ENCODE peak calls at places on chromosomes 6 and 20, in eight cellular contexts. Y is activated T-helper 1 cell treated with anti-CD3 and anti-CD28 coated beads, Interleukin-12 subunit alpha, Interleukin-12 subunit beta, Interleukin-2, Interleukin-4 antibody, amounts not matched to agents 30 ng/mL and 10 ng/mL and 1 ng/mL, durations not matched to agents 14 hours and 24 hours and 36 hours; M is myocyte; X is psoas muscle; W is cardiac muscle cell; I is brain microvascular endothelial cell; G is GM13976; A is anterior cingulate cortex. B is an unnamed sample.

GRCh38 chr6:52535711-52536423 is 41.0 kb downstream of the TRAM2 start:
- DNase-seq in Y (no peak), M (no peak), X (no peak), W (no peak), I (no peak), G (no peak), A (no peak), B (no peak)

GRCh38 chr20:12592756-12593155 is 416.0 kb upstream of the SPTLC3 start:
- DNase-seq in Y (no peak), M (no peak), X (no peak), W (no peak), I (no peak), G (no peak), A (no peak), B (no peak)

GRCh38 chr6:136628996-136629395 is 78.8 kb upstream of the MAP7 start:
- DNase-seq in Y (no peak), M (no peak), X (no peak), W (no peak), I (peak), G (no peak), A (no peak), B (no peak)

GRCh38 chr6:170272341-170273065 is 18.4 kb downstream of the DLL1 start:
- DNase-seq in Y (no peak), M (no peak), X (no peak), W (no peak), I (no peak), G (no peak), A (no peak), B (no peak)

GRCh38 chr6:105209950-105210706 is 30.3 kb upstream of the POPDC3 start:
- DNase-seq in Y (no peak), M (peak), X (no peak), W (peak), I (peak), G (no peak), A (no peak), B (no peak)

GRCh38 chr6:33776186-33776585 is 12.7 kb downstream of the LEMD2 start:
- DNase-seq in Y (no peak), M (no peak), X (no peak), W (no peak), I (no peak), G (no peak), A (no peak), B (no peak)

GRCh38 chr6:35016417-35017221 is 124.5 kb downstream of the TCP11 start:
- DNase-seq in Y (no peak), M (peak), X (peak), W (peak), I (no peak), G (no peak), A (no peak), B (peak)

GRCh38 chr6:43953794-43954310 is 173.4 kb downstream of the MRPL14 start:
- DNase-seq in Y (no peak), M (peak), X (peak), W (peak), I (no peak), G (no peak), A (no peak), B (peak)

GRCh38 chr6:110039364-110039995 is 61.4 kb downstream of the GPR6 start:
- DNase-seq in Y (peak), M (peak), X (peak), W (peak), I (peak), G (peak), A (peak), B (peak)

GRCh38 chr6:1271071-1271763 is 40.7 kb upstream of the FOXQ1 start:
- DNase-seq in Y (no peak), M (no peak), X (no peak), W (no peak), I (no peak), G (no peak), A (no peak), B (no peak)

GRCh38 chr6:51013376-51013775 is 194.7 kb downstream of the TFAP2B start:
- DNase-seq in Y (no peak), M (no peak), X (no peak), W (no peak), I (no peak), G (no peak), A (no peak), B (no peak)

GRCh38 chr6:130962951-130963350 is 100.1 kb downstream of the EPB41L2 start:
- DNase-seq in Y (no peak), M (no peak), X (no peak), W (no peak), I (no peak), G (no peak), A (no peak), B (no peak)

GRCh38 chr6:158813032-158813431 is 6.1 kb downstream of the EZR start:
- DNase-seq in Y (no peak), M (no peak), X (no peak), W (no peak), I (no peak), G (no peak), A (no peak), B (no peak)

GRCh38 chr6:77740380-77740779 is 87.5 kb downstream of the MEI4 start:
- DNase-seq in Y (no peak), M (peak), X (no peak), W (no peak), I (no peak), G (peak), A (no peak), B (no peak)

GRCh38 chr6:152110878-152111820 is 303.7 kb downstream of the ESR1 start:
- DNase-seq in Y (no peak), M (peak), X (peak), W (no peak), I (no peak), G (no peak), A (peak), B (no peak)

GRCh38 chr6:88704980-88705379 is 258.4 kb downstream of the RNGTT start:
- DNase-seq in Y (no peak), M (no peak), X (no peak), W (no peak), I (no peak), G (no peak), A (no peak), B (no peak)

GRCh38 chr20:61850926-61851900 is 214.5 kb downstream of the TAF4 start:
- DNase-seq in Y (no peak), M (no peak), X (peak), W (peak), I (no peak), G (no peak), A (no peak), B (no peak)

GRCh38 chr6:97497713-97498331 is 214.8 kb upstream of the MMS22L start:
- DNase-seq in Y (peak), M (peak), X (peak), W (peak), I (peak), G (peak), A (peak), B (peak)

GRCh38 chr6:158016571-158017383 is 35.1 kb downstream of the SYNJ2 start:
- DNase-seq in Y (no peak), M (no peak), X (no peak), W (no peak), I (no peak), G (no peak), A (peak), B (no peak)

GRCh38 chr6:24699521-24700359 is 19.2 kb downstream of the C6orf62 start:
- DNase-seq in Y (no peak), M (no peak), X (no peak), W (no peak), I (no peak), G (no peak), A (no peak), B (no peak)

GRCh38 chr6:111367393-111368088 is 115.5 kb downstream of the REV3L start:
- DNase-seq in Y (peak), M (no peak), X (no peak), W (no peak), I (no peak), G (no peak), A (no peak), B (no peak)

GRCh38 chr6:150534514-150534913 is 65.2 kb upstream of the PLEKHG1 start:
- DNase-seq in Y (no peak), M (no peak), X (no peak), W (no peak), I (no peak), G (no peak), A (no peak), B (no peak)

GRCh38 chr6:50825375-50826036 is 6.8 kb downstream of the TFAP2B start:
- DNase-seq in Y (no peak), M (no peak), X (no peak), W (no peak), I (no peak), G (no peak), A (no peak), B (no peak)

GRCh38 chr6:132703936-132704335 is 9.9 kb downstream of the VNN1 start:
- DNase-seq in Y (no peak), M (no peak), X (no peak), W (no peak), I (no peak), G (no peak), A (no peak), B (no peak)

GRCh38 chr6:73870907-73871306 is 174.9 kb downstream of the CD109 start:
- DNase-seq in Y (no peak), M (no peak), X (no peak), W (no peak), I (no peak), G (no peak), A (no peak), B (no peak)

GRCh38 chr6:158543606-158544185 is 16.2 kb upstream of the TMEM181 start:
- DNase-seq in Y (no peak), M (no peak), X (no peak), W (no peak), I (no peak), G (no peak), A (no peak), B (peak)

GRCh38 chr20:4811661-4812181 is 90.0 kb downstream of the PRND start:
- DNase-seq in Y (peak), M (no peak), X (peak), W (no peak), I (no peak), G (no peak), A (peak), B (no peak)

GRCh38 chr6:157790548-157791160 is 32.4 kb upstream of the SNX9 start:
- DNase-seq in Y (no peak), M (peak), X (no peak), W (no peak), I (no peak), G (no peak), A (no peak), B (no peak)

GRCh38 chr6:90940812-90941481 is 354.1 kb upstream of the MAP3K7 start:
- DNase-seq in Y (no peak), M (peak), X (no peak), W (peak), I (peak), G (peak), A (no peak), B (no peak)

GRCh38 chr6:75612434-75612833 is 10.8 kb downstream of the SENP6 start:
- DNase-seq in Y (no peak), M (no peak), X (no peak), W (no peak), I (no peak), G (no peak), A (no peak), B (no peak)

B was measured in ecto neural progenitor cell.